ENCODE peak calls at places on chromosome 20, in nine cellular contexts. S is tibial nerve, Q is fibroblast of pulmonary artery, E is activated B cell treated with CpG ODN at 0.5 μM for 24 hours, Z is SK-N-SH, I is endothelial cell, D is breast epithelium, F is GM13976, C is HFFc6. V is an unnamed sample.

GRCh38 chr20:46787986-46788762 is 78.7 kb downstream of the SLC2A10 start:
- DNase-seq in E (no peak), Q (no peak), I (no peak), F (no peak), S (no peak), D (no peak), Z (no peak), C (no peak), V (no peak)

GRCh38 chr20:43191946-43192847 is 2.5 kb upstream of the PTPRT start:
- DNase-seq in F (peak), E (no peak), Z (peak), Q (no peak), C (no peak), D (no peak), S (no peak), I (peak), V (peak)

GRCh38 chr20:49549806-49550551 is 18.0 kb downstream of the PTGIS start:
- DNase-seq in C (no peak), F (no peak), Z (no peak), D (no peak), S (no peak), Q (no peak), I (no peak), E (no peak), V (no peak)

GRCh38 chr20:7935027-7935551 is 5.2 kb downstream of the HAO1 start:
- DNase-seq in S (no peak), C (no peak), F (peak), D (no peak), Z (no peak), Q (no peak), I (no peak), E (no peak), V (peak)

GRCh38 chr20:36234771-36235320 is 1.4 kb upstream of the AAR2 start:
- DNase-seq in D (no peak), Z (no peak), Q (no peak), S (no peak), F (no peak), I (no peak), E (no peak), C (no peak), V (no peak)

GRCh38 chr20:49937023-49937929 is 1.1 kb downstream of the RNF114 start:
- DNase-seq in Q (no peak), F (no peak), C (no peak), Z (peak), D (no peak), I (no peak), S (no peak), E (no peak), V (peak)

GRCh38 chr20:48456361-48457184 is 371.2 kb downstream of the PREX1 start:
- DNase-seq in C (no peak), I (no peak), S (no peak), E (no peak), Q (no peak), Z (no peak), D (peak), F (peak), V (peak)

GRCh38 chr20:46353506-46354206 is 45.4 kb upstream of the CDH22 start:
- DNase-seq in C (no peak), F (no peak), D (no peak), S (no peak), E (no peak), Z (no peak), Q (no peak), I (no peak), V (no peak)

GRCh38 chr20:4021905-4022304 is 6.5 kb upstream of the RNF24 start:
- DNase-seq in Z (no peak), I (no peak), S (no peak), F (no peak), E (no peak), D (no peak), Q (peak), C (no peak), V (no peak)

GRCh38 chr20:20317195-20318113 is 50.5 kb upstream of the INSM1 start:
- DNase-seq in I (no peak), E (no peak), S (no peak), D (no peak), C (no peak), Z (no peak), F (no peak), Q (no peak), V (peak)

GRCh38 chr20:19095762-19096161 is 116.7 kb upstream of the SLC24A3 start:
- DNase-seq in C (no peak), D (no peak), Z (no peak), I (no peak), E (no peak), S (no peak), Q (no peak), F (no peak), V (no peak)

GRCh38 chr20:2293971-2294370 is 1.8 kb upstream of the TGM3 start:
- DNase-seq in S (no peak), E (no peak), I (no peak), Z (no peak), F (no peak), D (no peak), C (no peak), Q (no peak), V (no peak)

GRCh38 chr20:59074456-59074855 is 31.9 kb upstream of the PRELID3B start:
- DNase-seq in Z (no peak), D (no peak), C (peak), E (no peak), I (no peak), Q (peak), F (no peak), S (no peak), V (no peak)

GRCh38 chr20:18739785-18740184 is 73.8 kb upstream of the SCP2D1 start:
- DNase-seq in D (no peak), C (peak), Q (peak), Z (peak), F (no peak), I (no peak), S (peak), E (no peak), V (no peak)

GRCh38 chr20:57908691-57909090 is 198.9 kb upstream of the PMEPA1 start:
- DNase-seq in E (no peak), Q (no peak), I (no peak), Z (no peak), C (no peak), D (no peak), F (no peak), S (no peak), V (no peak)

GRCh38 chr20:57680934-57681914 is 28.6 kb downstream of the PMEPA1 start:
- DNase-seq in Z (no peak), I (no peak), E (peak), D (no peak), C (no peak), S (no peak), Q (no peak), F (no peak), V (no peak)

DNA sequence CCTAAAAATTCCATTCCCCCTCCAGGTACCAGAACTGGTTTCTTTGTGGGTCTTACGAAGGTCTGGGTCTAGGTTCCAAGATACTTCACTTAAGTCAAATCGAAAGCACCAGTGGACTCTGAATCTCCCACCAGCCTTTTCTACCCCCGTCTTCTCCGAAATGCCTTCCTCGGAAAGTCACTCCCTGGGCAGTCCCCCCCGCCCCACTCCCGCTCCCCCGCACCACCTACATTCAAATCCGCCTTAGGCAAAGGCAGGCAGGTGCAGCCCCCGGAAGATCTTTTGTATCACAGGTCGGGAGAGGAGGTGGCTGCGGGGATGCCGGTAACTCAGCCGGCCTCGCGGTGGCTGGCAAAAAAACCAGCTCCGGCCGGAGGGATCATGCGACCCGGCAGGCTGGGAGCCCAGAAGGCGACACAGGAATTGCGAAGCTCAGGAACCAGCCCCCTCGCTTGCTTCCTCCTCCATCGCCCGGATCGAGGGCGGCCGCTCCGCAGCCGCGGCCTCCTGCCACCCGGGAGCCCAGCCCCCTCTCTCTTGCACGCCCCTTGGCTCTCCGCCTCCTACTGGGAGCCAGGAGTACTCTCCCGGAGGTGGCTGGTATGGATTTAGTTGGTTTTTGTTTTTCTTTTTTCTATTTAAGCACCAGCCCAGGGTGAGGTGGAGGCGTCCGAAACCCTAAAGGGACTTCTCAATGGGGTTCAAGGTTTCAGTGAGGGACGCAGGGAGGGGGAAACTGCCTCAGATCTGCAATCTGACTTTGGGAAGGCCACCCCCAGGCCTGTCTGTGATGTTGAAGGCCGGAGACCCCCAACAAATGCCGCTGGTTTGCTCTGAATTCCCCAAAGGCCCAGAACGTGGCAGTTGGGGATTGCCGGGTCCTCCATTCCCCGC is at the start of gene BCL2L1:
- DNase-seq in S (peak), C (peak), I (peak), E (peak), Q (peak), D (peak), F (peak), Z (peak), V (peak)
- TF ChIP-seq CTCF in S (peak), C (peak), I (peak), E (no peak), Q (peak), D (peak), F (peak), Z (peak), V (peak)

GRCh38 chr20:37396520-37397075 is 50.7 kb downstream of the SRC start:
- DNase-seq in Q (no peak), Z (peak), E (no peak), D (no peak), C (no peak), F (no peak), S (no peak), I (peak), V (no peak)
- TF ChIP-seq CTCF in Q (no peak), Z (no peak), E (no peak), D (no peak), C (no peak), F (no peak), S (no peak), I (no peak), V (no peak)

GRCh38 chr20:24533449-24533848 is 64.0 kb downstream of the SYNDIG1 start:
- DNase-seq in D (no peak), S (no peak), F (no peak), Z (no peak), Q (no peak), I (no peak), E (no peak), C (no peak), V (no peak)
- TF ChIP-seq CTCF in D (no peak), S (no peak), F (no peak), Z (no peak), Q (no peak), I (no peak), E (no peak), C (peak), V (no peak)

GRCh38 chr20:63957690-63958441 is 1.6 kb upstream of the UCKL1 start:
- DNase-seq in I (no peak), D (no peak), Q (peak), C (no peak), E (no peak), Z (no peak), S (no peak), F (no peak), V (no peak)

GRCh38 chr20:63955281-63955845 is 853 bp downstream of the UCKL1 start:
- DNase-seq in S (no peak), Z (peak), E (no peak), F (peak), D (no peak), C (peak), I (no peak), Q (no peak), V (peak)

GRCh38 chr20:63957004-63957689 is 931 bp upstream of the UCKL1 start:
- DNase-seq in I (peak), E (peak), D (no peak), Q (peak), C (peak), F (peak), Z (peak), S (no peak), V (peak)

GRCh38 chr20:63956664-63957003 is 418 bp upstream of the UCKL1 start:
- DNase-seq in Z (no peak), Q (no peak), F (no peak), E (no peak), D (no peak), I (no peak), C (no peak), S (no peak), V (no peak)

GRCh38 chr20:63955846-63956663 is at the start of gene UCKL1:
- DNase-seq in D (peak), Q (peak), S (peak), C (peak), E (peak), I (peak), F (peak), Z (peak), V (peak)
- TF ChIP-seq CTCF in D (no peak), Q (no peak), S (no peak), C (peak), E (no peak), I (no peak), F (no peak), Z (no peak), V (no peak)

DNA sequence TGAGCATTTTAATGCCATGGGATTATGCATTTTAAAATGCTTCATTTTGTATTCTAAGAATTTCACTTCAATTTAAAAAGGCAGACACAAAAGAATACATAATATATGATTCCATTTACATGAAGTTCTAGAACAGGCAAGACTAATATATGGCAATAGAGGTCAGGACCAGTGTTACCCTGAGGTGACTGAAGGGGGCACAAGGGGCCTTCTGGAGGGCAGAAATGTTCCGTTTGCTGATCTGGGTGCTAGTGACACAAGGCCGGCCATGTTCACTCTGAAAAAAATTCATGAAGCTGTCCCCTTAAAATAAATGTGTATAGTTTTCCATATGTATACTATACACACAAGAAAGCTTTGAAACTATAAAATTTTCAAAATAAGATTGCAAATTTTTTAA is 28.5 kb downstream of the TASP1 start:
- DNase-seq in Z (peak), C (no peak), I (peak), Q (no peak), E (no peak), D (no peak), F (no peak), S (no peak), V (no peak)
- TF ChIP-seq CTCF in Z (no peak), C (peak), I (no peak), Q (no peak), E (no peak), D (no peak), F (no peak), S (no peak), V (peak)

GRCh38 chr20:51703446-51704287 is 64.5 kb downstream of the ATP9A start:
- DNase-seq in F (no peak), D (no peak), E (no peak), C (no peak), Z (peak), I (no peak), Q (no peak), S (no peak), V (no peak)

GRCh38 chr20:51696304-51697118 is 71.7 kb downstream of the ATP9A start:
- DNase-seq in E (no peak), Q (peak), Z (peak), I (no peak), F (no peak), S (no peak), D (no peak), C (peak), V (no peak)

GRCh38 chr20:51698252-51698651 is 69.9 kb downstream of the ATP9A start:
- DNase-seq in C (no peak), I (no peak), S (no peak), Z (no peak), F (no peak), Q (no peak), D (no peak), E (no peak), V (no peak)

GRCh38 chr20:51697119-51697826 is 70.9 kb downstream of the ATP9A start:
- DNase-seq in F (no peak), C (peak), E (no peak), Q (peak), I (no peak), D (no peak), Z (no peak), S (no peak), V (no peak)

DNA sequence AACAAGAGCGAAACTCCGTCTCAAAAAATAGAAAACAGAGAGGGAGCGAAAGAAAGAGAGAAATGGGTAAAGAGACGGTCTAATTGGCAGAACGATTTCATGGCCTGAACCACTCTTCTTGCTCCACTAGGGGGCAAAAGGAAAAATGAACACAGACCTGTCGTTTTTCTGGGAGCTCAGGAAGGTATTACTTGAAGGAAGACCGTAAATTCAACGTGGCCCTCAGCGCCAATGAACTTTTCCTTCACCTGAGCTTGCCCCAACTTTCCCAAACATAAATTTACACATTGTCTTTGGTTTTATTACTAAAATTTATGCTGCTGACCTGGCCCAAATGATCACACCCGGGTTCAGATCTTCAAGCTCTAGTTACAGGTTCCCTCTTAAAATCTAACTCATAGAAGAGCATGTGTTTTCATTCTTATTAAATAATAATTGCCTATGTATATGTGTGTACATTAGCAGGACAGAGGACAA is 67.3 kb downstream of the ATP9A start:
- DNase-seq in E (no peak), F (peak), Z (peak), D (no peak), I (peak), C (peak), S (peak), Q (peak), V (peak)
- TF ChIP-seq CTCF in E (no peak), F (peak), Z (peak), D (peak), I (peak), C (peak), S (peak), Q (peak), V (peak)

DNA sequence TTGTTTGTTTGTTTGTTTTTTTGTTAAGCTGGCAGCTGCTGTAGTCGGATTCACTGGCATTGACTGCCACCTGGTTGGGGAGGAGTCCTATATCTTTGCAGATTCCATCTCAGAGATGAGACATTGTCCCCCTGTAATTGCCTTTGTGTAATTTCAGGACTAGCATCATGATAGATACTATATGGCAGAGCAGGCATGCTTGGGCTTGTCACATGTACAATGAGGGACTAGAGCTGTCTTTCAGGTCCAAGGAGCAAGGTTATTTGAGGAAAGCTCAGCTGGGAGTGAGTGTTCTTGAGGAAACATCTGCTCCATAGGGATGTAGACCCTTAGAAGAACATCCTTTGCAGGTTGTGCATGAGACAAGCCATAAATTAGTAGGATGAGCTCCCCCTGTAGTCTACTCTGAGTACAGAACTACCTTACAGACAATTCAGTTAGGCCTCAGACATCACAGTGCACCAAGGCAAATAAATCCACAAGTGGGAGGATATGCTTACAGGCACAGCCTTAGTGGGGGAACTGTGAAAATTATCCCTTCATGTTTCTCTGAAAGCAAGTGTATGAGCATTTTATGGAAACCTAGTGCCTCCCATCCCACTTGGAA is 62.1 kb downstream of the BMP2 start:
- DNase-seq in Z (no peak), C (no peak), D (no peak), Q (peak), S (no peak), F (no peak), E (no peak), I (no peak), V (no peak)
- TF ChIP-seq CTCF in Z (peak), C (no peak), D (no peak), Q (peak), S (no peak), F (no peak), E (no peak), I (no peak), V (no peak)

DNA sequence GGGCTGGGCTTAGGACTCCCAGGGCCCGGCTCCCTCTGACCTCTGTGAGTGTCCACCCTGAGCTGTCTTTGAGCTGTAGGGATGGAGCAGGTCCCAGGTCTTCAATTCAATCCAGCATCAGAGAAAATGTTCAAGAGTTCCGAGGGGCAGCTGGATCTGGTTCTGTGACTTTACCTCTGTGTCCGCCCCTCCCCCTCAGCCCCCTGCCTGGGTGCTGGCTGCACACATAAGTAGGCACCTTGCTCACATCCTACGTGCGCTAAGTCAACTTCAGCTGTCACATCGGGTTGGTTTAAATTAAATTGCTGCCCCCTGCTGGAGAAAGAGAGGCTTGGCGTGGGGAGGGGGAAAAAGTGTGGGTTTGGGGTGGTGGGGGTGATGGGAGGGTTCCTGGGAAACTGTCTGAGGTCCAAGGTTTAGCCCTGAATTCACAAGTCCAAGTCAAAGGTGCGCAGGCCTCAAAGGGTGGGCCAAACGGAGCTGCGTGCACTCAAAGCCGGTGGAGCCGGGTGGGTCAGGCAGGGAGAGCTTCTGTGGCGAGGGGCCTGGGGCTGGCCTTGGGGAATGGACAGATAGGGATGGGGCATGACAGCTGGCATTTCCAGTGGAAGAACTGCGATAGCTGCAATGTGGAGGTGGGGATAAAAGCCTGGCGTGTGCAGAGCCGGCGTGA is 3.0 kb downstream of the WFDC5 start:
- DNase-seq in D (no peak), Z (peak), E (no peak), Q (peak), I (no peak), F (no peak), S (no peak), C (no peak), V (no peak)
- TF ChIP-seq CTCF in D (no peak), Z (peak), E (no peak), Q (peak), I (peak), F (no peak), S (peak), C (peak), V (peak)

GRCh38 chr20:61161649-61162210 is 90.3 kb upstream of the CDH4 start:
- DNase-seq in C (peak), I (no peak), Q (no peak), D (no peak), Z (no peak), S (no peak), E (no peak), F (no peak), V (no peak)
- TF ChIP-seq CTCF in C (peak), I (no peak), Q (no peak), D (no peak), Z (no peak), S (no peak), E (no peak), F (no peak), V (no peak)

V was measured in GM10248.